ENCODE peak calls at places on chromosomes 11 and 22, in four cellular contexts. B is suprapubic skin, Y is ovary, G is nephron progenitor cell. A is an unnamed sample.

GRCh38 chr11:71500601-71501021 is 26.5 kb upstream of the KRTAP5-7 start:
- DNase-seq in B (no peak), Y (no peak), G (no peak), A (no peak)

GRCh38 chr11:79331251-79331901 is 109.5 kb downstream of the TENM4 start:
- DNase-seq in Y (no peak), B (no peak), G (peak), A (no peak)

GRCh38 chr11:121113611-121114010 is 12.6 kb downstream of the TECTA start:
- DNase-seq in G (no peak), B (no peak), Y (no peak), A (no peak)

GRCh38 chr11:6095798-6096197 is 11.7 kb upstream of the OR56B4 start:
- DNase-seq in Y (no peak), B (no peak), G (no peak), A (no peak)

GRCh38 chr11:1505480-1505879 is 18.9 kb upstream of the MOB2 start:
- DNase-seq in B (no peak), G (no peak), Y (no peak), A (no peak)

GRCh38 chr22:37197451-37198289 is 9.6 kb upstream of the C1QTNF6 start:
- DNase-seq in G (no peak), B (peak), Y (peak), A (no peak)

GRCh38 chr11:72773291-72773690 is 20.6 kb downstream of the STARD10 start:
- DNase-seq in G (no peak), Y (peak), B (no peak), A (no peak)

GRCh38 chr22:35457729-35458546 is 58.0 kb downstream of the MCM5 start:
- DNase-seq in Y (no peak), G (no peak), B (no peak), A (no peak)

GRCh38 chr11:47797633-47798032 is 30.5 kb upstream of the FNBP4 start:
- DNase-seq in B (no peak), G (no peak), Y (no peak), A (no peak)

GRCh38 chr11:103892603-103893002 is 143.8 kb upstream of the DDI1 start:
- DNase-seq in G (no peak), B (no peak), Y (no peak), A (no peak)

GRCh38 chr22:17106785-17107546 is 14.2 kb downstream of the TMEM121B start:
- DNase-seq in G (no peak), Y (no peak), B (no peak), A (no peak)

GRCh38 chr11:64649304-64649703 is 58.3 kb downstream of the SLC22A12 start:
- DNase-seq in Y (peak), G (peak), B (no peak), A (no peak)

GRCh38 chr11:87215236-87215635 is 177.5 kb downstream of the TMEM135 start:
- DNase-seq in B (no peak), Y (no peak), G (no peak), A (no peak)

GRCh38 chr22:26671317-26672059 is 14.1 kb downstream of the MIAT start:
- DNase-seq in Y (peak), G (no peak), B (peak), A (no peak)

GRCh38 chr11:13007702-13008435 is 1.2 kb upstream of the RASSF10 start:
- DNase-seq in B (no peak), G (no peak), Y (no peak), A (no peak)

GRCh38 chr11:64687641-64688533 is 35.1 kb downstream of the NRXN2 start:
- DNase-seq in G (no peak), Y (peak), B (no peak), A (no peak)

GRCh38 chr11:17273668-17274321 is 2.7 kb upstream of the NUCB2 start:
- DNase-seq in G (peak), B (peak), Y (no peak), A (no peak)

GRCh38 chr22:20430101-20430640 is 7.5 kb downstream of the SCARF2 start:
- DNase-seq in G (no peak), Y (no peak), B (peak), A (no peak)

GRCh38 chr11:105022998-105023397 is at the start of gene CASP5:
- DNase-seq in Y (no peak), G (no peak), B (no peak), A (no peak)

GRCh38 chr22:41479671-41480396 is 10.9 kb downstream of the ACO2 start:
- DNase-seq in G (no peak), Y (no peak), B (no peak), A (peak)

GRCh38 chr22:19840059-19840458 is 14.6 kb downstream of the GNB1L start:
- DNase-seq in Y (no peak), G (no peak), B (no peak), A (no peak)

GRCh38 chr22:25563757-25564319 is 637 bp upstream of the GRK3 start:
- DNase-seq in Y (peak), G (peak), B (no peak), A (peak)

GRCh38 chr11:36235750-36236149 is 53.5 kb downstream of the COMMD9 start:
- DNase-seq in G (no peak), B (no peak), Y (no peak), A (no peak)

GRCh38 chr11:59770869-59771268 is 15.7 kb downstream of the STX3 start:
- DNase-seq in B (no peak), G (no peak), Y (no peak), A (no peak)

GRCh38 chr11:104134760-104135159 is 29.2 kb downstream of the PDGFD start:
- DNase-seq in Y (no peak), B (no peak), G (no peak), A (no peak)

GRCh38 chr11:43546561-43547410 is 133.8 kb upstream of the HSD17B12 start:
- DNase-seq in G (no peak), Y (peak), B (no peak), A (no peak)

GRCh38 chr11:12411806-12412727 is 34.7 kb downstream of the PARVA start:
- DNase-seq in B (no peak), Y (peak), G (peak), A (no peak)

GRCh38 chr22:44402196-44403111 is 89.7 kb upstream of the SHISAL1 start:
- DNase-seq in G (no peak), Y (peak), B (no peak), A (peak)

GRCh38 chr11:115659061-115659963 is 155.1 kb upstream of the CADM1 start:
- DNase-seq in G (peak), B (no peak), Y (peak), A (no peak)

GRCh38 chr11:40445391-40445790 is 1014.1 kb downstream of the LRRC4C start:
- DNase-seq in Y (no peak), G (no peak), B (no peak), A (no peak)

GRCh38 chr11:60127311-60127811 is 38.9 kb downstream of the MS4A2 start:
- DNase-seq in Y (no peak), B (no peak), G (no peak), A (no peak)

GRCh38 chr22:46001046-46001425 is 24.1 kb upstream of the WNT7B start:
- DNase-seq in B (no peak), G (peak), Y (no peak), A (no peak)

GRCh38 chr22:42275176-42275575 is 4.7 kb upstream of the TCF20 start:
- DNase-seq in Y (no peak), B (no peak), G (no peak), A (no peak)

GRCh38 chr22:22057617-22058378 is 75.2 kb upstream of the TOP3B start:
- DNase-seq in G (no peak), B (no peak), Y (no peak), A (no peak)

GRCh38 chr11:110199184-110199981 is 97.0 kb downstream of the RDX start:
- DNase-seq in B (no peak), Y (no peak), G (no peak), A (no peak)

DNA sequence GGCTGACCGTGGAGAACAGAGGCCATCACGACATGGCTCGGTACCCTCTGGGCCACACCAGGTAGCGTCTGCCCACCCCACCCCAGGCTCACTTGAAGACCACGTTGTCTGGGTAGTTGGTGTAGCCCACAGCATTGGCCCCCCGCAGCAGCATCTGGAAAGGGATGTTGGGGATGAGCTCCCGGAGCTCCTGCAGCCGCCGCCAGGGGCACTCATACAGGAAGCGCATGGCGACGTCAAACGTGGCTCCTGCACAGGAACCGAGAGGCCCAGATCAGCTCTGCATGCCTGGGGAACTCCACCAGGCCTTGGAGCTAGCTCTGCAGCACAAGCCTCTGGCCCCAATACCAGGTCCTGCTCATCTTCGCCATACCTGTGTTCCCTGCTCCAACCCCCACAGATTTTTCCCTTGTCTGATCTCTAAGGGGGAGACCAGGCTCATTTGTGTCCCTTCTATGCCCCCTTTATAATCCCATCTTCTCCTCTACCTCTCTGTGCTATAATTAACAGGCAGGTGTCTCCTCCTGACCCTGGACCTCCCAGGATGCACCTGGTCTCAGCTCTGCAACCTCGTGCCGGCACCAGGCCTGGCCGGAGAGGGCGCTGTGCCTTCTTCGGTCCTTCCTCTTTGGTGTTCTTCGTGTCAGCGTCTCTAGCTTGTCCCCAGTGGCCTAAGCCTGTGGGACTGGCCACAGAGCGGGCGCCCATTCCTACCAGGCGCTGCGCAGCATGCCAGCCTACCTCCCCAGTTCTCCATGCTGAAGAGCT is 5.0 kb upstream of the LRFN4 start:
- DNase-seq in G (no peak), B (peak), Y (no peak), A (no peak)
- TF ChIP-seq CTCF in G (no peak), B (no peak), Y (no peak), A (no peak)

GRCh38 chr11:45647786-45648185 is 17.6 kb downstream of the CHST1 start:
- DNase-seq in Y (no peak), G (no peak), B (peak), A (no peak)

GRCh38 chr11:45643585-45643984 is 21.8 kb downstream of the CHST1 start:
- DNase-seq in Y (no peak), G (no peak), B (no peak), A (no peak)

GRCh38 chr11:45646275-45646970 is 19.0 kb downstream of the CHST1 start:
- DNase-seq in G (no peak), B (peak), Y (no peak), A (no peak)

GRCh38 chr11:45647329-45647728 is 18.1 kb downstream of the CHST1 start:
- DNase-seq in G (no peak), Y (no peak), B (no peak), A (no peak)

DNA sequence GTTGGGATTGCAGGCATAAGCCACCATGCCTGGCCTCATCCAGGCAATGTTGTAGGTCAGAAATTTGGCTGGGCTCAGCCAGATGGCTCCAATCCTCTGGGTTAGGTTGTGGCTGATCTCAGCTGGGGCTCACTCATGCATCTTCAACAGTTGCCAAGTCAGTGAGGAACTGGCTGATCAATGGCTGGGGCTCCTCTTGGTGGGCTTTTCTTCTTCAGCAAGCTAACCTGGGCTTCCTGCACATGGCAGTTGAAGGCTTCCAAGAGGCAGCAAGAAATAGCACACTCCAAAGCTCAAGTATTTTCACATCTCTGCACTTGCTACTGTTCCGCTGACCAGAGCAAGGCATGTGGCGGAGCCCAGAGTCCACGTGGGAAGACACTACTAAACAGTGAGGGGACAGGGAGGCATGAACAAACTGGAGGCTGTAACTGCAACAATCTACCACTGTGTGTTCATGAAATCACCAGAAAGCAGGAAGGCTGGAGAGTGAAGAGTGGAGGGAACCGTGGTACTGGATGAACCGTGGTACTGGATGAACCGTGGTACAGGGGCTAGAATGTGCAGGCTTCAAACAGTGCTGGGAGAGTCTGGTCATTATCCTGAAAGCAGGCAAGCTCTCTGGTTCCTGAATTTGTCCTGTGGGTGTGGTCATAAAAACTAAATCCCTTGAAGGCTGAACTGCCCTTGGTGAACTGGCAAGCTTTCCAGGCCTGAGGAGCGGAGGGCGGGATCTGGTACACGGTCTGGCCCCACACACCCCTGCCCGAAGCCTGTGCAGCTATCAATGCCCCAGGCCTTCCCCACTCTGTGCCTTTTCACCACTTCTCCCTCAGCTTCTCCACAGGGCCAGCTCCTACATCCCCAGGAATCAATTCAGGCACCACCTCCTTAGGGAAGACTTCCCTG is 20.2 kb downstream of the CHST1 start:
- DNase-seq in G (no peak), B (peak), Y (no peak), A (no peak)
- TF ChIP-seq CTCF in G (no peak), B (no peak), Y (no peak), A (no peak)

DNA sequence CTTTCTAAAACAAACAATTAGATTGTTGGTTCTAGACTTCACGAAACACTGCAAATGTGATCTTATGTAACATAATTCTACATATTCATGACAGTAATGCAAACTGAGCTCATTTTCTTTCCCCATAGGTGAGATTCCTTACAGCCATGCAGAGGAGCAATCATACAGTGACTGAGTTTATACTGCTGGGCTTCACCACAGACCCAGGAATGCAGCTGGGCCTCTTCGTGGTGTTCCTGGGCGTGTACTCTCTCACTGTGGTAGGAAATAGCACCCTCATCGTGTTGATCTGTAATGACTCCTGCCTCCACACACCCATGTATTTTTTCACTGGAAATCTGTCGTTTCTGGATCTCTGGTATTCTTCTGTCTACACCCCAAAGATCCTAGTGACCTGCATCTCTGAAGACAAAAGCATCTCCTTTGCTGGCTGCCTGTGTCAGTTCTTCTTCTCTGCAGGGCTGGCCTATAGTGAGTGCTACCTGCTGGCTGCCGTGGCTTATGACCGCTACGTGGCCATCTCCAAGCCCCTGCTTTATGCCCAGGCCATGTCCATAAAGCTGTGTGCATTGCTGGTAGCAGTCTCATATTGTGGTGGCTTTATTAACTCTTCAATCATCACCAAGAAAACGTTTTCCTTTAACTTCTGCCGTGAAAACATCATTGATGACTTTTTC is 1.5 kb downstream of the OR9G1 start:
- DNase-seq in B (no peak), Y (no peak), G (no peak), A (no peak)
- TF ChIP-seq CTCF in B (no peak), Y (no peak), G (no peak), A (no peak)

GRCh38 chr11:132402056-132402684 is 1031.8 kb downstream of the NTM start:
- DNase-seq in Y (no peak), G (peak), B (no peak), A (no peak)
- TF ChIP-seq CTCF in Y (no peak), G (peak), B (no peak), A (peak)

DNA sequence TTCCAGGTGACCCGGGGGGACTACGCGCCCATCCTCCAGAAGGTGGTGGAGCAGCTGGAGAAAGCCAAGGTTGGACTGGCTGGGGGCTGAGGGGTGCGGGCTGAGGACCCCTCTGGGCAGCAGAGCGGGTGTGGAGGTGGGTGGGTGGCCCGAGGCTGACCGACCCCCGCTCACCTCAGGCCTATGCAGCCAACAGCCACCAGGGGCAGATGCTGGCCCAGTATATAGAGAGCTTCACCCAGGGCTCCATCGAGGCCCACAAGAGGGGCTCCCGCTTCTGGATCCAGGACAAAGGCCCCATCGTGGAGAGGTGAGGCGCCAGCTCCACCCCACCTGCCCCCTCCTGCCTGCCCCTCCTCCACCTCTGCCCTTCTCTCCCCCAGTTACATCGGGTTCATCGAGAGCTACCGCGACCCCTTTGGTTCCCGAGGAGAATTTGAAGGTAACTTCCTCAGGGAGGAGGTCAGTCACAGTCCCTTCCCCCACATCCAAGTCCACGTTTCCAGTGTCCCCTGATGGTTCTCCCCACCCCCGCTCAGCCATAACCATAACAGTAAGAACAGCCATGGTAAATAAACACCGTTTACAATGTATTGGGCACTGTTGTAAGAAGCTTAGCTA is 11.2 kb downstream of the DPP3 start:
- DNase-seq in B (no peak), G (peak), Y (no peak), A (no peak)
- TF ChIP-seq CTCF in B (no peak), G (peak), Y (no peak), A (no peak)